ENCODE peak calls at places on chromosomes 1 and 21, in four cellular contexts. U is amygdala, N is kidney glomerular epithelial cell, T is uterus. X is an unnamed sample.

GRCh38 chr1:202164271-202165037 is 4.1 kb upstream of the PTPN7 start:
- DNase-seq in U (no peak), N (no peak), T (no peak), X (no peak)

GRCh38 chr1:77316006-77316405 is 34.2 kb downstream of the AK5 start:
- DNase-seq in U (no peak), N (peak), T (no peak), X (no peak)

GRCh38 chr1:171868217-171868616 is 26.9 kb downstream of the DNM3 start:
- DNase-seq in U (no peak), N (peak), T (no peak), X (no peak)

GRCh38 chr1:99441234-99442095 is 177.2 kb downstream of the PLPPR4 start:
- DNase-seq in U (no peak), N (no peak), T (no peak), X (no peak)

GRCh38 chr1:65429806-65430205 is 9.3 kb downstream of the LEPR start:
- DNase-seq in U (no peak), N (peak), T (no peak), X (no peak)

GRCh38 chr1:99645699-99646531 is at the start of gene PALMD:
- DNase-seq in U (no peak), N (peak), T (peak), X (peak)

GRCh38 chr21:13827201-13827600 is 217.6 kb downstream of the POTED start:
- DNase-seq in U (no peak), N (no peak), T (no peak), X (no peak)

GRCh38 chr1:199242162-199242561 is 603.3 kb downstream of the PTPRC start:
- DNase-seq in U (no peak), N (no peak), T (no peak), X (no peak)

GRCh38 chr1:35777109-35777508 is 7.3 kb upstream of the CLSPN start:
- DNase-seq in U (no peak), N (no peak), T (no peak), X (no peak)

GRCh38 chr1:95096218-95096841 is 20.8 kb upstream of the TLCD4 start:
- DNase-seq in U (no peak), N (no peak), T (no peak), X (no peak)

GRCh38 chr21:36415375-36415774 is 30.2 kb downstream of the CHAF1B start:
- DNase-seq in U (no peak), N (no peak), T (no peak), X (no peak)

GRCh38 chr21:20996421-20997307 is 1.5 kb upstream of the NCAM2 start:
- DNase-seq in U (no peak), N (no peak), T (no peak), X (no peak)

GRCh38 chr1:210022044-210022443 is 84.0 kb downstream of the SYT14 start:
- DNase-seq in U (no peak), N (no peak), T (no peak), X (no peak)

GRCh38 chr1:53521900-53522552 is 62.8 kb downstream of the DMRTB1 start:
- DNase-seq in U (no peak), N (no peak), T (no peak), X (no peak)

GRCh38 chr1:221494670-221495069 is 247.2 kb downstream of the DUSP10 start:
- DNase-seq in U (no peak), N (peak), T (no peak), X (no peak)

GRCh38 chr1:71464016-71464415 is 383.2 kb upstream of the ZRANB2 start:
- DNase-seq in U (no peak), N (no peak), T (no peak), X (no peak)

GRCh38 chr1:155678027-155678426 is 10.5 kb downstream of the YY1AP1 start:
- DNase-seq in U (no peak), N (no peak), T (no peak), X (no peak)

GRCh38 chr21:26977741-26978140 is 10.9 kb upstream of the ADAMTS5 start:
- DNase-seq in U (no peak), N (no peak), T (no peak), X (no peak)

GRCh38 chr1:205792946-205793673 is 17.8 kb upstream of the RAB29 start:
- DNase-seq in U (no peak), N (no peak), T (no peak), X (no peak)

GRCh38 chr1:78607944-78608343 is 12.3 kb upstream of the IFI44L start:
- DNase-seq in U (no peak), N (no peak), T (no peak), X (no peak)

GRCh38 chr1:228359613-228360532 is 46.8 kb downstream of the TRIM11 start:
- DNase-seq in U (no peak), N (no peak), T (no peak), X (no peak)

GRCh38 chr1:230278871-230279582 is 147.1 kb downstream of the PGBD5 start:
- DNase-seq in U (no peak), N (no peak), T (peak), X (no peak)

X was measured in hypothalamus.